ENCODE peak calls at places on chromosomes 2 and 18, in five cellular contexts. R, M, T, L and G are unnamed samples.

GRCh38 chr2:188678921-188679320 is 295.3 kb upstream of the COL3A1 start:
- DNase-seq in L (no peak), R (no peak), M (no peak), T (no peak), G (no peak)

GRCh38 chr18:3226048-3226447 is 6.3 kb upstream of the MYOM1 start:
- DNase-seq in R (no peak), T (no peak), M (no peak), L (no peak), G (no peak)

GRCh38 chr2:23545811-23546210 is 160.8 kb downstream of the KLHL29 start:
- DNase-seq in R (no peak), T (no peak), L (no peak), M (no peak), G (no peak)

GRCh38 chr2:241540391-241540765 is 18.2 kb upstream of the BOK start:
- DNase-seq in L (no peak), T (no peak), M (peak), R (no peak), G (no peak)

GRCh38 chr2:169490834-169491233 is 11.5 kb downstream of the BBS5 start:
- DNase-seq in T (no peak), L (no peak), R (no peak), M (no peak), G (no peak)

GRCh38 chr2:10919776-10920606 is 8.3 kb downstream of the KCNF1 start:
- DNase-seq in L (peak), M (no peak), T (no peak), R (no peak), G (no peak)

GRCh38 chr2:170973492-170974303 is 44.6 kb downstream of the GORASP2 start:
- DNase-seq in T (peak), R (peak), M (peak), L (peak), G (no peak)

GRCh38 chr2:96509114-96509846 is 4.1 kb upstream of the NEURL3 start:
- DNase-seq in R (peak), T (peak), M (peak), L (peak), G (peak)

GRCh38 chr2:160532388-160532787 is 38.8 kb upstream of the RBMS1 start:
- DNase-seq in L (no peak), M (no peak), R (no peak), T (no peak), G (no peak)

GRCh38 chr2:72713857-72714256 is 112.0 kb downstream of the EXOC6B start:
- DNase-seq in R (no peak), L (peak), T (no peak), M (no peak), G (no peak)

GRCh38 chr2:159362816-159363251 is 76.3 kb upstream of the WDSUB1 start:
- DNase-seq in L (no peak), M (peak), T (no peak), R (no peak), G (no peak)

GRCh38 chr2:887639-888038 is 63.0 kb upstream of the SNTG2 start:
- DNase-seq in M (no peak), R (no peak), L (peak), T (no peak), G (peak)

GRCh38 chr2:237167934-237168333 is 82.2 kb downstream of the COPS8 start:
- DNase-seq in L (no peak), M (no peak), R (no peak), T (no peak), G (no peak)

GRCh38 chr2:30710461-30710860 is 96.8 kb downstream of the CAPN13 start:
- DNase-seq in L (no peak), T (no peak), M (no peak), R (no peak), G (peak)

GRCh38 chr2:140747097-140747496 is 1383.7 kb downstream of the LRP1B start:
- DNase-seq in M (no peak), L (peak), R (no peak), T (no peak), G (no peak)

GRCh38 chr18:62663731-62664336 is 51.5 kb upstream of the PHLPP1 start:
- DNase-seq in T (no peak), M (no peak), L (no peak), R (no peak), G (no peak)

GRCh38 chr2:216370961-216371633 is 1.2 kb downstream of the MARCHF4 start:
- DNase-seq in R (no peak), T (no peak), L (peak), M (no peak), G (no peak)

GRCh38 chr2:96493072-96493471 is 12.1 kb downstream of the NEURL3 start:
- DNase-seq in R (no peak), L (peak), T (no peak), M (no peak), G (no peak)

GRCh38 chr2:173298536-173299097 is 56.1 kb upstream of the CDCA7 start:
- DNase-seq in T (no peak), L (peak), R (no peak), M (no peak), G (no peak)

DNA sequence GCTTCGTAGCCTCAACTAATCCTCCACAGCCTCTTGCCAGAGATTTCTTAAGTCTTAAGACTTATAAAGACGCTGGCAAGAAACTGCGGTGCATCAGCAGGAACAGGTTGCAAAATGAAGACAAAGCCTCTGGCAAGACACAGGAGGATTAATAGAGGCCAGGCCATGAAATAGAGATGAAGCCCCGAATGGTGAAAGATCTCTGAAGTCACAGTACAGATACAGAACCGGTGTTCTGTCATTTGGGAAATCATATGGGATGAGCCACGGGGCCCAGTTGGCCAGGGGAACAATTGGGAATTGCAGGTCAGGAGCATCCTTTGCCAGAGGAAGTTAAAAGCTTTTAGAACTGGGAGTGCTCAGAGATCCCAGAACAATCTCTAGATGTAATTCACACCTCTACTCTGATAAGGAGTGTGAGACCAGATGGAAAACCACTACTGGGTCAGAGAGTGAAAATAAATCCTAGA is 190.9 kb upstream of the FOSL2 start:
- DNase-seq in R (peak), M (no peak), L (no peak), T (no peak), G (no peak)
- TF ChIP-seq POLR2AphosphoS5 in R (peak), M (no peak), L (no peak), T (peak), G (peak)

DNA sequence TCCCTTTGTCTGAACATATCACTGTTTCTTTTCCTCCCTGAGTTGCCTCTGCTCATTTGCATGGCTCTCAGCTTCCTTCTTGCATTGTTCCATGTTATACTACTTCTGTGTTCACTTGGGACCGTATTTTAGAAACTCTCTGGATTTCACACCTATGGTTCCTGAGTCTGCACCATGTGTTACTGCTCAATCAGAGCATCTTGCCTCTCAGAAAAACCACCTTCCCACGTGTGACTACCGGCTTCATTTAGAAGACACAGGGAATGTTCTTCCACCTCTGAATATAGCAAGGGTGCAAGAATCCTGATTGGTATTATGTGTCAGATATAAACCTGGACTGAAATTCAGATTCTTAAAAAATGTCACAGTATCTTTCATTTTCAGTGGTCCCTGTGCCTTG is 731.2 kb downstream of the TDRD15 start:
- DNase-seq in M (no peak), R (no peak), T (no peak), L (no peak), G (no peak)
- TF ChIP-seq POLR2AphosphoS5 in M (no peak), R (no peak), T (no peak), L (no peak), G (no peak)

DNA sequence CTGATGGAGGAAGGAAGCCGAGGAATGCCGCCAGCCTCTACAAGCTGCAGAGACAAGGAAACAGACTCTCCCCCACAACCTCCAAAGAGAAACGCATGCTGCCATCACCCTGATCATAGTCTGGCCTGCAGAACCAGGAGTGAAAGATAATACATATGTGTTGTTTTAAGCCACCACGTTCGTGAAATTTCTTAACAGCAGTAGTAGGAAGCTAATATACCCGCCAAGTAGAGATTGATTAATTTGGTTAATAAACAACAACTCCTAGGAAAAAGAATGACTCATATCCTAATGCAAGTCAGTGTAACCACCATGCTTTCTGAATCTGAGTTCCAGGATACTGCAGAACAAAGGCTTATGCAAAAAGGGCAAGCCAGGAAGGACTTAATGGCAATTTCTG is 36.6 kb downstream of the LONRF2 start:
- DNase-seq in R (no peak), T (no peak), M (no peak), L (no peak), G (no peak)
- TF ChIP-seq POLR2AphosphoS5 in R (no peak), T (no peak), M (no peak), L (no peak), G (no peak)

GRCh38 chr18:59101830-59102414 is 37.8 kb upstream of the SEC11C start:
- DNase-seq in M (no peak), L (peak), T (no peak), R (no peak), G (no peak)
- TF ChIP-seq POLR2AphosphoS5 in M (no peak), L (no peak), T (no peak), R (no peak), G (no peak)

GRCh38 chr2:238265605-238266004 is 22.8 kb downstream of the PER2 start:
- DNase-seq in R (no peak), M (no peak), T (no peak), L (no peak), G (no peak)
- TF ChIP-seq POLR2AphosphoS5 in R (no peak), M (no peak), T (no peak), L (no peak), G (no peak)

DNA sequence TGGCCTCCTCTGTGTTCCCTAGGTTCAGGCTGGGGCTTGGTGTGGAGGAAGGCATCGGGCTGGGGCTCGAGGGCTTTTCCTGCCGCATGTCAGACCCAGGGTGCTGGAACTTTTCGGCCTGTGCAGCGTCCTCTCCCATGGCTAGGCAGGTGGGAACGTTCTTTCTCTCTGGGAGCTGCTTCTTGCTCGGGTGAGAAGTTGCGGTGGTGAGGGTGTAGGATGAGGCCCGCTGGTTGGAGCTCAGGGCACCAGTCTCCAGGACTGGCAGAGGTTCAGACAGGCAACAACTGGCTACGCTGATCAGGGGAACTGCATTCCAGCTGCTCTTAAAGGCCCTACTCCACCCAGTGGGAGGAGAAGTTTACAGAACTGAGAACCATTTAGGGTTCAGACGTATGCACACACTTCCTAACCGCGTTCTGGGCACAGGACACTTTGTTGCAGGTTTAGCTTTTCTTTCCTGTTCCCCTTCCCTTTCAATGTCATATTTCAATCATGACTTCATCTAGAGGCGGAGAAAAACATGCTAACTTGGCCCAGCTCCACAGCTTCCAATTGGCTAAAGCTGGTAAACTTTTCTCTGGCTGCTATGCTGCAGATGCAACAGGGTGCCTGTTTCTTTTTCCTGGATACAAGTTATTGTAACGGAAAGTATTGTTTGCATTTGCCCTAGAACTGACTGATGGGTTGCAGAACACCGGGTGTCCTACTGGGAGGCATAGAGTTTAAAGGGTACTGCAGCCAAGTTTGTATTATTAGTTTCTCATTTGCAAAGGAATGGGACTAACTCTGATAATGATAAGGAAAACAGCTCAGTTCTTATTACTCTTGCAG is at the start of gene CAVIN2:
- DNase-seq in R (peak), T (peak), M (peak), L (no peak), G (no peak)
- TF ChIP-seq POLR2AphosphoS5 in R (peak), T (peak), M (peak), L (no peak), G (peak)

GRCh38 chr2:20050712-20051517 is 513 bp downstream of the LAPTM4A start:
- DNase-seq in R (peak), T (peak), L (peak), M (peak), G (no peak)
- TF ChIP-seq POLR2AphosphoS5 in R (peak), T (no peak), L (no peak), M (no peak), G (no peak)

GRCh38 chr2:12076810-12077209 is 330.4 kb downstream of the LPIN1 start:
- DNase-seq in M (no peak), R (no peak), L (no peak), T (no peak), G (no peak)
- TF ChIP-seq POLR2AphosphoS5 in M (no peak), R (no peak), L (no peak), T (no peak), G (no peak)

DNA sequence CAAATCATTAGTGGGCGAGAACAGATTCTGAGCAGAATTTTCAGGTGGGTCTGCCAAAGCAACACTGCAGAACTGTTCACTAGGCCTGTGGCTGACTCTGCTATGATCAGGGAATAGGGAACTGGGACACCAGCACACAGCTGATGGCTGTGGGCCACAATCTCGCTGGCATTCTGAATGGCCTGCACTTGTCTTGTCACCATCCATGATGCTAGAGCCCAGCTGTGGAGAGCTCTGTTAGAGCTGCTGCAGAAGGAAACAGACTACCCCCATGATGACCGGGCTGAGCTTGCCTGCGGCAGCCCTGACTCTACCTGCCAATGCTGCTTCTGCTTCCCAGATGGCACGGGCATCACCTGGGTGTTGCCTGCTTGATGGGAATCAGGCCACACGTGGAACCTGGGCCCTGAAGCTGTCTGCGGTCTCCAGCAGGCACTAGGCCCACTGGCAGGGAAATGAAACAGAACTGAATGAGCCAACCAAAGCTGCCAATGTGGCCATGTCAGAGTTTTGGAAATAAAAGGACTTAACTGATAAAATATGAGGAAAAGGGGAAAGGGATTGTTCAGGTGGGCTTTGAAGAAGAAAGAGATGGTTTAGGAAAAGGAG is 11.2 kb upstream of the DAW1 start:
- DNase-seq in R (peak), T (no peak), L (no peak), M (no peak), G (no peak)
- TF ChIP-seq POLR2AphosphoS5 in R (peak), T (no peak), L (no peak), M (no peak), G (no peak)